ENCODE peak calls at places on chromosome 5, in ten cellular contexts. G, K, N, X, Z, I, D, A, J and L are unnamed samples.

GRCh38 chr5:180137401-180138213 is 66.0 kb upstream of the RNF130 start:
- DNase-seq in N (no peak), G (no peak), D (no peak), Z (no peak), J (no peak), X (no peak), K (no peak), A (no peak), I (no peak), L (no peak)

GRCh38 chr5:42429694-42430093 is 6.5 kb downstream of the GHR start:
- DNase-seq in J (no peak), N (no peak), K (no peak), G (no peak), Z (no peak), X (no peak), I (no peak), D (no peak), A (no peak), L (no peak)

GRCh38 chr5:4765411-4765810 is 374.7 kb upstream of the ADAMTS16 start:
- DNase-seq in J (no peak), X (no peak), I (no peak), K (no peak), Z (no peak), N (no peak), D (no peak), A (no peak), G (no peak), L (no peak)

GRCh38 chr5:114449836-114450515 is 88.1 kb downstream of the KCNN2 start:
- DNase-seq in J (peak; percentile 18), D (peak; percentile 73), G (peak; percentile 54), K (peak; percentile 45), Z (peak; percentile 74), I (no peak), X (peak; percentile 65), N (no peak), A (peak; percentile 77), L (peak; percentile 69)

GRCh38 chr5:127746756-127747155 is 43.6 kb downstream of the CCDC192 start:
- DNase-seq in J (no peak), Z (no peak), K (peak; percentile 29), A (no peak), N (no peak), I (no peak), G (peak; percentile 23), X (no peak), D (no peak), L (peak; percentile 77)

GRCh38 chr5:41843456-41844112 is 26.6 kb downstream of the OXCT1 start:
- DNase-seq in D (no peak), Z (peak; percentile 29), I (peak; percentile 20), G (peak; percentile 70), J (peak; percentile 65), N (no peak), A (peak; percentile 14), K (peak; percentile 70), X (peak; percentile 72), L (peak; percentile 69)

GRCh38 chr5:154857091-154857533 is 1.3 kb upstream of the CNOT8 start:
- DNase-seq in A (no peak), X (peak; percentile 61), Z (peak; percentile 31), J (peak; percentile 33), I (no peak), D (no peak), N (no peak), G (peak; percentile 33), K (no peak), L (no peak)

GRCh38 chr5:148469446-148470062 is 85.8 kb downstream of the FBXO38 start:
- DNase-seq in A (no peak), N (no peak), I (peak; percentile 17), Z (no peak), K (no peak), G (peak; percentile 8), X (no peak), J (no peak), D (no peak), L (no peak)

GRCh38 chr5:150108711-150109605 is 22.6 kb upstream of the CSF1R start:
- DNase-seq in I (no peak), J (no peak), Z (peak; percentile 7), K (no peak), X (no peak), A (no peak), N (no peak), G (no peak), D (peak; percentile 50), L (no peak)

GRCh38 chr5:127440831-127441230 is 76.6 kb upstream of the PRRC1 start:
- DNase-seq in G (no peak), Z (no peak), N (no peak), J (no peak), K (no peak), A (no peak), D (no peak), X (no peak), I (no peak), L (no peak)

GRCh38 chr5:43729846-43730478 is 127.0 kb downstream of the NNT start:
- DNase-seq in X (no peak), J (no peak), N (no peak), G (peak; percentile 47), D (no peak), Z (peak; percentile 15), A (no peak), K (peak; percentile 12), I (peak; percentile 11), L (peak; percentile 58)